ENCODE peak calls at places on chromosomes 5 and 9, in six cellular contexts. One of them, this sample, is unnamed.

GRCh38 chr5:2752875-2753435 is 1.5 kb upstream of the IRX2 start:
- DNase-seq in HS-5: no peak
- DNase-seq in NCI-H1694: no peak
- DNase-seq in activated CD8-positive, alpha-beta memory T cell treated with anti-CD3 and anti-CD28 coated beads for 4 hours: no peak
- DNase-seq in pons: no peak
- DNase-seq in Daoy: peak
- DNase-seq in this sample: no peak

GRCh38 chr5:135833961-135834638 is 363 bp upstream of the SLC25A48 start:
- DNase-seq in pons: peak
- DNase-seq in NCI-H1694: no peak
- DNase-seq in activated CD8-positive, alpha-beta memory T cell treated with anti-CD3 and anti-CD28 coated beads for 4 hours: no peak
- DNase-seq in Daoy: no peak
- DNase-seq in HS-5: no peak
- DNase-seq in this sample: no peak

GRCh38 chr5:12805165-12805698 is 901.0 kb upstream of the CTNND2 start:
- DNase-seq in activated CD8-positive, alpha-beta memory T cell treated with anti-CD3 and anti-CD28 coated beads for 4 hours: no peak
- DNase-seq in pons: no peak
- DNase-seq in Daoy: no peak
- DNase-seq in NCI-H1694: no peak
- DNase-seq in HS-5: no peak
- DNase-seq in this sample: no peak

GRCh38 chr9:112586600-112587155 is 100.1 kb downstream of the KIAA1958 start:
- DNase-seq in activated CD8-positive, alpha-beta memory T cell treated with anti-CD3 and anti-CD28 coated beads for 4 hours: no peak
- DNase-seq in Daoy: no peak
- DNase-seq in NCI-H1694: no peak
- DNase-seq in pons: no peak
- DNase-seq in HS-5: peak
- DNase-seq in this sample: no peak

GRCh38 chr5:125142439-125142838 is 396.0 kb upstream of the ZNF608 start:
- DNase-seq in activated CD8-positive, alpha-beta memory T cell treated with anti-CD3 and anti-CD28 coated beads for 4 hours: no peak
- DNase-seq in HS-5: no peak
- DNase-seq in NCI-H1694: no peak
- DNase-seq in Daoy: peak
- DNase-seq in pons: no peak
- DNase-seq in this sample: no peak

GRCh38 chr5:62371409-62371808 is 32.3 kb downstream of the DIMT1 start:
- DNase-seq in HS-5: no peak
- DNase-seq in pons: no peak
- DNase-seq in Daoy: no peak
- DNase-seq in NCI-H1694: no peak
- DNase-seq in activated CD8-positive, alpha-beta memory T cell treated with anti-CD3 and anti-CD28 coated beads for 4 hours: no peak
- DNase-seq in this sample: no peak

GRCh38 chr5:143063175-143063970 is 293.2 kb downstream of the ARHGAP26 start:
- DNase-seq in pons: peak
- DNase-seq in activated CD8-positive, alpha-beta memory T cell treated with anti-CD3 and anti-CD28 coated beads for 4 hours: no peak
- DNase-seq in HS-5: no peak
- DNase-seq in NCI-H1694: no peak
- DNase-seq in Daoy: peak
- DNase-seq in this sample: no peak

GRCh38 chr5:55037046-55037771 is 13.2 kb downstream of the GZMK start:
- DNase-seq in pons: no peak
- DNase-seq in Daoy: no peak
- DNase-seq in activated CD8-positive, alpha-beta memory T cell treated with anti-CD3 and anti-CD28 coated beads for 4 hours: peak
- DNase-seq in HS-5: no peak
- DNase-seq in NCI-H1694: no peak
- DNase-seq in this sample: peak

GRCh38 chr5:159874308-159874707 is 42.0 kb upstream of the ADRA1B start:
- DNase-seq in HS-5: no peak
- DNase-seq in NCI-H1694: no peak
- DNase-seq in activated CD8-positive, alpha-beta memory T cell treated with anti-CD3 and anti-CD28 coated beads for 4 hours: no peak
- DNase-seq in pons: peak
- DNase-seq in Daoy: peak
- DNase-seq in this sample: no peak

This sample was measured in central memory CD8-positive, alpha-beta T cell.